ENCODE peak calls at places on chromosomes 16 and 17, in ten cellular contexts. H is stomach, S is tibial nerve, E is transverse colon, T is HepG2, G is A549, F is sigmoid colon, P is SK-N-SH, A is upper lobe of left lung, W is H1. I is an unnamed sample.

GRCh38 chr16:68384293-68385255 is 63.7 kb downstream of the SMPD3 start:
- DNase-seq in A (no peak), W (no peak), G (no peak), E (no peak), T (no peak), P (no peak), F (no peak), H (no peak), S (no peak), I (no peak)

GRCh38 chr17:72461757-72462156 is 340.9 kb downstream of the SOX9 start:
- DNase-seq in F (peak; percentile 18), S (no peak), G (peak; percentile 44), P (no peak), T (no peak), H (no peak), W (no peak), E (no peak), A (no peak), I (no peak)

GRCh38 chr17:80892900-80893603 is 98.6 kb upstream of the CHMP6 start:
- DNase-seq in H (no peak), W (no peak), T (no peak), S (no peak), E (no peak), F (no peak), P (no peak), A (no peak), G (peak; percentile 41), I (no peak)

GRCh38 chr16:6031567-6031966 is 934.0 kb upstream of the EEF2KMT start:
- DNase-seq in G (no peak), T (no peak), P (no peak), W (no peak), A (no peak), E (no peak), F (no peak), S (no peak), H (no peak), I (no peak)

GRCh38 chr16:2711370-2712062 is 8.5 kb downstream of the PRSS27 start:
- DNase-seq in G (no peak), H (no peak), T (no peak), W (no peak), P (no peak), S (no peak), F (peak; percentile 56), A (no peak), E (no peak), I (no peak)

GRCh38 chr16:48124266-48124665 is 31.5 kb downstream of the ABCC12 start:
- DNase-seq in S (no peak), G (no peak), A (no peak), F (no peak), W (no peak), P (no peak), E (no peak), T (no peak), H (no peak), I (no peak)

GRCh38 chr17:58337600-58338453 is 9.2 kb upstream of the TSPOAP1 start:
- DNase-seq in T (peak; percentile 82), W (peak; percentile 44), E (peak; percentile 85), H (peak; percentile 74), A (peak; percentile 90), P (no peak), F (peak; percentile 90), S (peak; percentile 38), G (no peak), I (peak; percentile 84)

GRCh38 chr16:81879625-81880024 is 100.5 kb downstream of the PLCG2 start:
- DNase-seq in S (no peak), P (no peak), T (no peak), G (no peak), F (no peak), A (no peak), W (no peak), H (no peak), E (no peak), I (no peak)

GRCh38 chr16:4846503-4846900 is 586 bp downstream of the GLYR1 start:
- DNase-seq in G (peak; percentile 46), E (peak; percentile 71), A (peak; percentile 82), F (peak; percentile 70), T (peak; percentile 35), P (peak; percentile 42), S (no peak), W (no peak), H (peak; percentile 66), I (no peak)

GRCh38 chr17:17079761-17080160 is 37.5 kb downstream of the MPRIP start:
- DNase-seq in T (no peak), S (peak; percentile 28), G (no peak), A (peak; percentile 89), F (peak; percentile 74), P (no peak), E (no peak), H (no peak), W (no peak), I (no peak)

GRCh38 chr17:67500261-67500660 is 123.2 kb downstream of the PITPNC1 start:
- DNase-seq in P (no peak), E (no peak), A (no peak), F (no peak), S (no peak), T (no peak), H (no peak), W (no peak), G (peak; percentile 27), I (no peak)
- TF ChIP-seq EP300 in P (no peak), E (no peak), A (no peak), F (no peak), S (no peak), T (no peak), H (no peak), W (no peak), G (no peak), I (no peak)

GRCh38 chr17:47635734-47636133 is 14.0 kb upstream of the KPNB1 start:
- DNase-seq in P (no peak), E (no peak), F (no peak), S (no peak), W (no peak), A (no peak), T (no peak), H (no peak), G (no peak), I (no peak)

GRCh38 chr17:47634870-47635269 is 14.8 kb upstream of the KPNB1 start:
- DNase-seq in H (no peak), E (no peak), W (no peak), F (no peak), S (no peak), A (no peak), G (no peak), P (no peak), T (no peak), I (no peak)

GRCh38 chr17:47643116-47643515 is 6.6 kb upstream of the KPNB1 start:
- DNase-seq in P (no peak), G (no peak), H (no peak), A (no peak), T (no peak), S (no peak), W (no peak), E (no peak), F (no peak), I (no peak)

GRCh38 chr17:47636273-47637030 is 13.3 kb upstream of the KPNB1 start:
- DNase-seq in W (no peak), S (no peak), H (no peak), P (no peak), G (no peak), A (no peak), T (no peak), E (no peak), F (no peak), I (no peak)

GRCh38 chr17:47638903-47639302 is 10.8 kb upstream of the KPNB1 start:
- DNase-seq in A (no peak), E (no peak), H (no peak), T (no peak), S (no peak), P (no peak), W (no peak), F (no peak), G (no peak), I (no peak)
- TF ChIP-seq EP300 in A (no peak), E (no peak), H (no peak), T (no peak), S (no peak), P (no peak), W (no peak), F (no peak), G (no peak), I (no peak)

DNA sequence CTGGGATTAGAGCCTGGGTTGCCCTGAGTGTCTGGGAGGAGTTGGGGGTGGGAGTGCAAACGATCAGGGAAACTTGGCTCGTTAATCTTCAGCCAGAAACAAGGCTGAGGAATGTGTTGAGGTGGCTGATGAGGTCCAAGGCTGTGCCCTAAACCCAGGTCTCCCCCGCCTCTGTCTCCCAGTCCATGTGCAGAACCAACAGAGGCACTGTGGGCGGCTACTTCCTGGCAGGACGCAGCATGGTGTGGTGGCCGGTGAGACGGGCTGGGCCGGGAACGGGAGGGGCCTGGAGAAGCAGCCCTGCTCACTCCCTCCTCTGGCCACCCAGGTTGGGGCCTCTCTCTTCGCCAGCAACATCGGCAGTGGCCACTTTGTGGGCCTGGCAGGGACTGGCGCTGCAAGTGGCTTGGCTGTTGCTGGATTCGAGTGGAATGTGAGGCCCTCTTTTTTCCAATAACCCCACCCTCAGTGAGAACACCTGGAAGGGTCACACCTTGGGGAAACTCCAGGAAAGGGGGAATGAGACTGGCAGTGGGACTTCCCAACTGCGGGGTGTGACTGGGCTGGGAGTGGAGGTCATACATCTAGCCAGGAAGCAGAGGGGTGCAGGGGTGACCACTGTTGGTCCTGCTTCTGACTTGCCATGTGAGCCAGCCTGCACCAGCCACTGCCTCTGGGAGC is 1.7 kb downstream of the SLC5A2 start:
- DNase-seq in F (no peak), E (peak; percentile 78), P (no peak), W (no peak), H (peak; percentile 74), S (no peak), A (peak; percentile 93), T (peak; percentile 78), G (peak; percentile 51), I (no peak)
- TF ChIP-seq EP300 in F (no peak), E (no peak), P (no peak), W (no peak), H (no peak), S (no peak), A (no peak), T (peak; percentile 70), G (no peak), I (no peak)

GRCh38 chr16:183005-183404 is 2.7 kb downstream of the HBQ1 start:
- DNase-seq in T (no peak), A (no peak), G (no peak), S (no peak), F (no peak), E (no peak), P (no peak), H (no peak), W (no peak), I (no peak)

GRCh38 chr16:180101-180920 is at the start of gene HBQ1:
- DNase-seq in F (no peak), E (no peak), T (peak; percentile 21), G (peak; percentile 51), H (no peak), S (no peak), A (no peak), P (peak; percentile 97), W (no peak), I (no peak)

GRCh38 chr16:181668-182021 is 1.4 kb downstream of the HBQ1 start:
- DNase-seq in T (no peak), A (no peak), P (peak; percentile 43), H (no peak), E (no peak), S (no peak), F (no peak), W (no peak), G (peak; percentile 49), I (no peak)

GRCh38 chr16:179431-179830 is 828 bp upstream of the HBQ1 start:
- DNase-seq in P (no peak), T (no peak), H (no peak), E (no peak), F (no peak), S (no peak), G (no peak), W (no peak), A (no peak), I (no peak)

GRCh38 chr16:180921-181667 is 835 bp downstream of the HBQ1 start:
- DNase-seq in S (peak; percentile 50), E (peak; percentile 82), G (peak; percentile 88), H (peak; percentile 84), F (peak; percentile 81), W (peak; percentile 54), A (peak; percentile 74), T (peak; percentile 76), P (peak; percentile 95), I (peak; percentile 80)
- TF ChIP-seq EP300 in S (no peak), E (no peak), G (no peak), H (no peak), F (no peak), W (peak; percentile 6), A (no peak), T (no peak), P (no peak), I (no peak)

I was measured in suprapubic skin.